ENCODE peak calls at places on chromosomes 1 and 21, in five cellular contexts. G, V, S, P and U are unnamed samples.

GRCh38 chr1:183922197-183922596 is 115.3 kb downstream of the COLGALT2 start:
- DNase-seq in G (no peak), V (no peak), S (no peak), P (no peak), U (no peak)

GRCh38 chr1:5637171-5637570 is 355.1 kb downstream of the NPHP4 start:
- DNase-seq in G (peak), V (no peak), S (no peak), P (no peak), U (no peak)

GRCh38 chr1:93694039-93694438 is 12.4 kb upstream of the BCAR3 start:
- DNase-seq in G (no peak), V (no peak), S (no peak), P (no peak), U (no peak)

GRCh38 chr1:46568614-46569013 is 17.2 kb upstream of the KNCN start:
- DNase-seq in G (no peak), V (no peak), S (no peak), P (no peak), U (no peak)

GRCh38 chr1:203572134-203572625 is 54.5 kb upstream of the ATP2B4 start:
- DNase-seq in G (no peak), V (no peak), S (peak), P (no peak), U (no peak)

GRCh38 chr1:54406339-54407181 is at the start of gene SSBP3:
- DNase-seq in G (peak), V (peak), S (peak), P (peak), U (peak)

GRCh38 chr21:30988706-30989105 is 49.6 kb downstream of the KRTAP19-8 start:
- DNase-seq in G (no peak), V (no peak), S (no peak), P (no peak), U (no peak)

GRCh38 chr1:63547621-63548294 is 24.4 kb downstream of the EFCAB7 start:
- DNase-seq in G (no peak), V (no peak), S (no peak), P (no peak), U (peak)

GRCh38 chr1:151619489-151620093 is 7.7 kb downstream of the SNX27 start:
- DNase-seq in G (no peak), V (no peak), S (no peak), P (no peak), U (peak)

GRCh38 chr1:23699280-23700179 is 7.9 kb downstream of the RPL11 start:
- DNase-seq in G (peak), V (no peak), S (no peak), P (no peak), U (no peak)

GRCh38 chr1:227885135-227885647 is 62.5 kb downstream of the WNT9A start:
- DNase-seq in G (no peak), V (no peak), S (peak), P (peak), U (no peak)

GRCh38 chr21:42847051-42847707 is 32.2 kb downstream of the WDR4 start:
- DNase-seq in G (no peak), V (no peak), S (no peak), P (no peak), U (no peak)

GRCh38 chr1:151443846-151444790 is 15.2 kb downstream of the POGZ start:
- DNase-seq in G (peak), V (peak), S (peak), P (peak), U (peak)

GRCh38 chr1:54086754-54087153 is 33.3 kb downstream of the TCEANC2 start:
- DNase-seq in G (no peak), V (no peak), S (no peak), P (no peak), U (no peak)

GRCh38 chr1:72117621-72118020 is 164.7 kb downstream of the NEGR1 start:
- DNase-seq in G (no peak), V (no peak), S (no peak), P (no peak), U (no peak)

GRCh38 chr1:39827201-39827600 is 38.5 kb upstream of the BMP8B start:
- DNase-seq in G (no peak), V (no peak), S (no peak), P (no peak), U (no peak)

GRCh38 chr1:20358761-20359263 is 68.1 kb downstream of the VWA5B1 start:
- DNase-seq in G (no peak), V (no peak), S (no peak), P (no peak), U (peak)